ENCODE peak calls at places on chromosomes 5 and 9, in six cellular contexts. One of them, this sample, is unnamed.
A peak's percentile ranks its signal among the peaks of the same experiment; 100 is the strongest.

GRCh38 chr9:81382281-81382680 is 307.1 kb downstream of the TLE1 start:
- DNase-seq in WERI-Rb-1: no peak
- DNase-seq in choroid plexus epithelial cell: no peak
- DNase-seq in HFFc6: no peak
- DNase-seq in stomach: no peak
- DNase-seq in keratinocyte: no peak
- DNase-seq in this sample: no peak

GRCh38 chr5:76280494-76280893 is 122.6 kb upstream of the IQGAP2 start:
- DNase-seq in choroid plexus epithelial cell: no peak
- DNase-seq in stomach: no peak
- DNase-seq in WERI-Rb-1: no peak
- DNase-seq in keratinocyte: no peak
- DNase-seq in HFFc6: no peak
- DNase-seq in this sample: no peak

GRCh38 chr5:107513337-107514125 is 157.2 kb downstream of the EFNA5 start:
- DNase-seq in choroid plexus epithelial cell: peak; percentile 21
- DNase-seq in HFFc6: no peak
- DNase-seq in WERI-Rb-1: no peak
- DNase-seq in keratinocyte: no peak
- DNase-seq in stomach: no peak
- DNase-seq in this sample: peak; percentile 47

GRCh38 chr5:80921026-80921425 is 39.1 kb upstream of the RASGRF2 start:
- DNase-seq in stomach: no peak
- DNase-seq in choroid plexus epithelial cell: no peak
- DNase-seq in WERI-Rb-1: no peak
- DNase-seq in keratinocyte: no peak
- DNase-seq in HFFc6: no peak
- DNase-seq in this sample: no peak

GRCh38 chr5:167982-168660 is 23.2 kb upstream of the LRRC14B start:
- DNase-seq in choroid plexus epithelial cell: peak; percentile 97
- DNase-seq in stomach: no peak
- DNase-seq in HFFc6: peak; percentile 97
- DNase-seq in keratinocyte: no peak
- DNase-seq in WERI-Rb-1: no peak
- DNase-seq in this sample: no peak

GRCh38 chr5:93594591-93595419 is 11.8 kb downstream of the NR2F1 start:
- DNase-seq in stomach: no peak
- DNase-seq in choroid plexus epithelial cell: peak; percentile 91
- DNase-seq in keratinocyte: no peak
- DNase-seq in WERI-Rb-1: no peak
- DNase-seq in HFFc6: no peak
- DNase-seq in this sample: no peak

GRCh38 chr5:127898551-127899213 is 184.9 kb upstream of the SLC12A2 start:
- DNase-seq in keratinocyte: no peak
- DNase-seq in WERI-Rb-1: no peak
- DNase-seq in choroid plexus epithelial cell: peak; percentile 36
- DNase-seq in stomach: no peak
- DNase-seq in HFFc6: peak; percentile 2
- DNase-seq in this sample: no peak

GRCh38 chr9:84297162-84297821 is 43.3 kb downstream of the SLC28A3 start:
- DNase-seq in stomach: no peak
- DNase-seq in choroid plexus epithelial cell: peak; percentile 67
- DNase-seq in keratinocyte: no peak
- DNase-seq in WERI-Rb-1: no peak
- DNase-seq in HFFc6: peak; percentile 70
- DNase-seq in this sample: no peak

GRCh38 chr9:70121818-70122436 is 78.3 kb downstream of the MAMDC2 start:
- DNase-seq in keratinocyte: no peak
- DNase-seq in WERI-Rb-1: no peak
- DNase-seq in HFFc6: no peak
- DNase-seq in stomach: no peak
- DNase-seq in choroid plexus epithelial cell: peak; percentile 23
- DNase-seq in this sample: no peak

GRCh38 chr5:141737485-141737884 is 55.5 kb upstream of the ARAP3 start:
- DNase-seq in stomach: no peak
- DNase-seq in choroid plexus epithelial cell: no peak
- DNase-seq in HFFc6: no peak
- DNase-seq in keratinocyte: no peak
- DNase-seq in WERI-Rb-1: no peak
- DNase-seq in this sample: no peak

GRCh38 chr5:57843016-57843402 is 360.4 kb upstream of the ACTBL2 start:
- DNase-seq in stomach: no peak
- DNase-seq in keratinocyte: no peak
- DNase-seq in WERI-Rb-1: no peak
- DNase-seq in choroid plexus epithelial cell: no peak
- DNase-seq in HFFc6: no peak
- DNase-seq in this sample: no peak
- TF ChIP-seq CTCF in stomach: no peak
- TF ChIP-seq CTCF in keratinocyte: no peak
- TF ChIP-seq CTCF in WERI-Rb-1: no peak
- TF ChIP-seq CTCF in choroid plexus epithelial cell: no peak
- TF ChIP-seq CTCF in HFFc6: no peak
- TF ChIP-seq CTCF in this sample: no peak

GRCh38 chr9:134383148-134383547 is 56.9 kb downstream of the RXRA start:
- DNase-seq in HFFc6: no peak
- DNase-seq in choroid plexus epithelial cell: no peak
- DNase-seq in keratinocyte: no peak
- DNase-seq in stomach: no peak
- DNase-seq in WERI-Rb-1: no peak
- DNase-seq in this sample: no peak

GRCh38 chr9:134381262-134381661 is 55.0 kb downstream of the RXRA start:
- DNase-seq in WERI-Rb-1: no peak
- DNase-seq in stomach: no peak
- DNase-seq in keratinocyte: no peak
- DNase-seq in HFFc6: no peak
- DNase-seq in choroid plexus epithelial cell: no peak
- DNase-seq in this sample: no peak

GRCh38 chr9:134382733-134383132 is 56.5 kb downstream of the RXRA start:
- DNase-seq in choroid plexus epithelial cell: no peak
- DNase-seq in WERI-Rb-1: no peak
- DNase-seq in HFFc6: no peak
- DNase-seq in keratinocyte: no peak
- DNase-seq in stomach: no peak
- DNase-seq in this sample: no peak

GRCh38 chr9:134379774-134380431 is 53.6 kb downstream of the RXRA start:
- DNase-seq in WERI-Rb-1: no peak
- DNase-seq in HFFc6: no peak
- DNase-seq in keratinocyte: no peak
- DNase-seq in choroid plexus epithelial cell: peak; percentile 38
- DNase-seq in stomach: no peak
- DNase-seq in this sample: no peak

GRCh38 chr9:134381671-134382505 is 55.6 kb downstream of the RXRA start:
- DNase-seq in keratinocyte: no peak
- DNase-seq in choroid plexus epithelial cell: peak; percentile 29
- DNase-seq in WERI-Rb-1: peak; percentile 24
- DNase-seq in HFFc6: no peak
- DNase-seq in stomach: no peak
- DNase-seq in this sample: no peak
- TF ChIP-seq CTCF in keratinocyte: peak; percentile 35
- TF ChIP-seq CTCF in choroid plexus epithelial cell: peak; percentile 26
- TF ChIP-seq CTCF in WERI-Rb-1: peak; percentile 56
- TF ChIP-seq CTCF in HFFc6: peak; percentile 42
- TF ChIP-seq CTCF in stomach: no peak
- TF ChIP-seq CTCF in this sample: peak; percentile 36

GRCh38 chr5:79133657-79134451 is 22.2 kb downstream of the BHMT start:
- DNase-seq in choroid plexus epithelial cell: peak; percentile 90
- DNase-seq in stomach: peak; percentile 72
- DNase-seq in keratinocyte: peak; percentile 25
- DNase-seq in HFFc6: peak; percentile 63
- DNase-seq in WERI-Rb-1: peak; percentile 81
- DNase-seq in this sample: peak; percentile 82
- TF ChIP-seq CTCF in choroid plexus epithelial cell: peak; percentile 86
- TF ChIP-seq CTCF in stomach: peak; percentile 71
- TF ChIP-seq CTCF in keratinocyte: peak; percentile 88
- TF ChIP-seq CTCF in HFFc6: peak; percentile 65
- TF ChIP-seq CTCF in WERI-Rb-1: peak; percentile 70
- TF ChIP-seq CTCF in this sample: peak; percentile 89

GRCh38 chr9:88874391-88874790 is 116.9 kb upstream of the S1PR3 start:
- DNase-seq in keratinocyte: no peak
- DNase-seq in choroid plexus epithelial cell: peak; percentile 19
- DNase-seq in WERI-Rb-1: no peak
- DNase-seq in HFFc6: no peak
- DNase-seq in stomach: no peak
- DNase-seq in this sample: no peak
- TF ChIP-seq CTCF in keratinocyte: no peak
- TF ChIP-seq CTCF in choroid plexus epithelial cell: peak; percentile 41
- TF ChIP-seq CTCF in WERI-Rb-1: peak; percentile 9
- TF ChIP-seq CTCF in HFFc6: peak; percentile 54
- TF ChIP-seq CTCF in stomach: no peak
- TF ChIP-seq CTCF in this sample: no peak

GRCh38 chr5:167570431-167570830 is 721.0 kb upstream of the WWC1 start:
- DNase-seq in keratinocyte: no peak
- DNase-seq in HFFc6: no peak
- DNase-seq in choroid plexus epithelial cell: no peak
- DNase-seq in WERI-Rb-1: no peak
- DNase-seq in stomach: no peak
- DNase-seq in this sample: no peak

GRCh38 chr5:167561796-167562195 is 729.6 kb upstream of the WWC1 start:
- DNase-seq in keratinocyte: no peak
- DNase-seq in choroid plexus epithelial cell: no peak
- DNase-seq in stomach: no peak
- DNase-seq in HFFc6: no peak
- DNase-seq in WERI-Rb-1: no peak
- DNase-seq in this sample: no peak

DNA sequence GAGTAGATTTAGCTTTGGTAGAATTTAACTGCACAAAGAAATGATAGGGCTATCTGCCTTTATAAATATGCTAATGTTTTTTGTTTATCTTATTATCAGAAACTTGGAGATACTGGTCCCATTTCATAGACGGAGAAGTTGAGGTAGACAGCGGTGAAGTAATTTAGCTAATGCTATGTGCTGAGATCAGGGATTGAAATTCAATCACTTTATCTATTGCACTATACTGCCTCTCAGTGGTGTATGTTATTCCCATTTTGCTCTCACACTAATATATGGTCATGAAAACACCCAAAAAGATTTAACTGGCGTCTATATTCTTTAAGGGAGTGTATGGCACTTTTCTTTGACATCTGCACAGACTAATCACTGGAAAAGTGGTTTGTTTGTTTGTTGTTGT is 725.9 kb upstream of the WWC1 start:
- DNase-seq in HFFc6: peak; percentile 25
- DNase-seq in stomach: no peak
- DNase-seq in keratinocyte: no peak
- DNase-seq in choroid plexus epithelial cell: peak; percentile 61
- DNase-seq in WERI-Rb-1: no peak
- DNase-seq in this sample: no peak
- TF ChIP-seq CTCF in HFFc6: peak; percentile 63
- TF ChIP-seq CTCF in stomach: no peak
- TF ChIP-seq CTCF in keratinocyte: peak; percentile 32
- TF ChIP-seq CTCF in choroid plexus epithelial cell: peak; percentile 46
- TF ChIP-seq CTCF in WERI-Rb-1: peak; percentile 24
- TF ChIP-seq CTCF in this sample: peak; percentile 14

GRCh38 chr5:6728011-6728794 is 15.0 kb downstream of the TENT4A start:
- DNase-seq in WERI-Rb-1: no peak
- DNase-seq in stomach: no peak
- DNase-seq in HFFc6: no peak
- DNase-seq in choroid plexus epithelial cell: no peak
- DNase-seq in keratinocyte: no peak
- DNase-seq in this sample: no peak
- TF ChIP-seq CTCF in WERI-Rb-1: no peak
- TF ChIP-seq CTCF in stomach: no peak
- TF ChIP-seq CTCF in HFFc6: no peak
- TF ChIP-seq CTCF in choroid plexus epithelial cell: no peak
- TF ChIP-seq CTCF in keratinocyte: no peak
- TF ChIP-seq CTCF in this sample: no peak